ENCODE peak calls at places on chromosomes 16 and 17, in four cellular contexts. U is MV-4-11; J is thoracic aorta; M is effector memory CD8-positive, alpha-beta T cell. Y is an unnamed sample.
A peak's percentile ranks its signal among the peaks of the same experiment; 100 is the strongest.

GRCh38 chr17:81295678-81296381 is 723 bp upstream of the SLC38A10 start:
- DNase-seq in U (peak; percentile 39), J (no peak), M (peak; percentile 31), Y (peak; percentile 34)

GRCh38 chr17:74089869-74090464 is 113.5 kb upstream of the RPL38 start:
- DNase-seq in U (peak; percentile 58), J (no peak), M (peak; percentile 3), Y (no peak)

GRCh38 chr17:12180644-12181261 is 160.1 kb downstream of the MAP2K4 start:
- DNase-seq in U (peak; percentile 34), J (no peak), M (no peak), Y (no peak)

GRCh38 chr16:88920618-88921602 is 54.5 kb upstream of the PABPN1L start:
- DNase-seq in U (no peak), J (no peak), M (no peak), Y (no peak)

GRCh38 chr17:18241229-18241871 is 15.9 kb downstream of the LLGL1 start:
- DNase-seq in U (no peak), J (no peak), M (no peak), Y (no peak)

GRCh38 chr17:4482338-4483011 is 16.2 kb upstream of the SPNS2 start:
- DNase-seq in U (no peak), J (no peak), M (no peak), Y (no peak)

GRCh38 chr16:648071-648785 is 937 bp upstream of the WDR90 start:
- DNase-seq in U (peak; percentile 43), J (no peak), M (no peak), Y (no peak)

GRCh38 chr17:18219016-18219415 is 6.4 kb upstream of the LLGL1 start:
- DNase-seq in U (no peak), J (no peak), M (no peak), Y (no peak)

GRCh38 chr17:72706396-72706981 is 386.0 kb downstream of the SLC39A11 start:
- DNase-seq in U (no peak), J (no peak), M (no peak), Y (no peak)

GRCh38 chr16:75207831-75208230 is 870 bp upstream of the CTRB2 start:
- DNase-seq in U (no peak), J (no peak), M (no peak), Y (no peak)

GRCh38 chr17:50027639-50028206 is 28.2 kb upstream of the ITGA3 start:
- DNase-seq in U (peak; percentile 47), J (peak; percentile 74), M (no peak), Y (no peak)

GRCh38 chr17:51184124-51184523 is 17.9 kb downstream of the NME2 start:
- DNase-seq in U (no peak), J (no peak), M (no peak), Y (no peak)